ENCODE peak calls at places on chromosomes 6 and 20, in nine cellular contexts. J is A549, E is suprapubic skin, V is esophagus muscularis mucosa, N is GM12878, K is sigmoid colon, P is HepG2, B is K562, I is H1. Y is an unnamed sample.

GRCh38 chr20:2814587-2815051 is at the start of gene C20orf141:
- DNase-seq in J (peak), E (peak), V (no peak), N (no peak), K (no peak), P (no peak), B (peak), I (no peak), Y (peak)

GRCh38 chr6:72946766-72947165 is 278.5 kb downstream of the KHDC1L start:
- DNase-seq in J (no peak), E (no peak), V (no peak), N (no peak), K (no peak), P (peak), B (no peak), I (no peak), Y (no peak)

GRCh38 chr20:3687655-3688054 is 5.8 kb upstream of the ADAM33 start:
- DNase-seq in J (peak), E (no peak), V (no peak), N (no peak), K (no peak), P (peak), B (peak), I (no peak), Y (no peak)

GRCh38 chr20:20487811-20488210 is 119.9 kb downstream of the INSM1 start:
- DNase-seq in J (no peak), E (no peak), V (no peak), N (no peak), K (no peak), P (no peak), B (no peak), I (no peak), Y (no peak)

GRCh38 chr6:88683734-88684133 is 279.7 kb downstream of the RNGTT start:
- DNase-seq in J (no peak), E (no peak), V (no peak), N (no peak), K (no peak), P (no peak), B (no peak), I (no peak), Y (no peak)

GRCh38 chr6:47288245-47289090 is 21.2 kb downstream of the TNFRSF21 start:
- DNase-seq in J (no peak), E (no peak), V (peak), N (no peak), K (no peak), P (no peak), B (no peak), I (no peak), Y (no peak)

GRCh38 chr6:17289491-17290106 is 8.4 kb downstream of the RBM24 start:
- DNase-seq in J (no peak), E (no peak), V (no peak), N (no peak), K (peak), P (no peak), B (no peak), I (no peak), Y (peak)

GRCh38 chr6:157323924-157324276 is 581 bp upstream of the TMEM242 start:
- DNase-seq in J (peak), E (peak), V (peak), N (no peak), K (peak), P (peak), B (peak), I (peak), Y (peak)

GRCh38 chr6:111642463-111643158 is 36.9 kb upstream of the TRAF3IP2 start:
- DNase-seq in J (peak), E (no peak), V (no peak), N (peak), K (peak), P (peak), B (peak), I (peak), Y (peak)

GRCh38 chr6:26597389-26597766 is 625 bp downstream of the ABT1 start:
- DNase-seq in J (no peak), E (no peak), V (no peak), N (no peak), K (no peak), P (no peak), B (no peak), I (no peak), Y (no peak)

GRCh38 chr6:45493761-45494160 is 116.0 kb upstream of the SUPT3H start:
- DNase-seq in J (no peak), E (no peak), V (no peak), N (no peak), K (no peak), P (no peak), B (no peak), I (no peak), Y (no peak)

GRCh38 chr6:111411046-111411445 is 72.0 kb downstream of the REV3L start:
- DNase-seq in J (no peak), E (no peak), V (no peak), N (no peak), K (no peak), P (no peak), B (peak), I (no peak), Y (no peak)

GRCh38 chr6:134363323-134364039 is 45.6 kb upstream of the SGK1 start:
- DNase-seq in J (peak), E (no peak), V (no peak), N (no peak), K (no peak), P (no peak), B (peak), I (no peak), Y (no peak)

GRCh38 chr20:44582321-44583025 is at the start of gene PKIG:
- DNase-seq in J (no peak), E (no peak), V (no peak), N (no peak), K (peak), P (no peak), B (peak), I (no peak), Y (no peak)

GRCh38 chr6:133286765-133287164 is 45.6 kb downstream of the EYA4 start:
- DNase-seq in J (no peak), E (no peak), V (no peak), N (no peak), K (no peak), P (no peak), B (peak), I (no peak), Y (no peak)

GRCh38 chr20:63454729-63455567 is 17.5 kb downstream of the KCNQ2 start:
- DNase-seq in J (no peak), E (no peak), V (no peak), N (no peak), K (no peak), P (no peak), B (no peak), I (no peak), Y (no peak)

GRCh38 chr20:63085087-63085861 is 78.5 kb upstream of the BHLHE23 start:
- DNase-seq in J (no peak), E (peak), V (no peak), N (no peak), K (peak), P (no peak), B (no peak), I (peak), Y (no peak)

GRCh38 chr20:41654884-41655283 is 36.7 kb upstream of the CHD6 start:
- DNase-seq in J (no peak), E (no peak), V (no peak), N (no peak), K (no peak), P (no peak), B (peak), I (no peak), Y (no peak)

GRCh38 chr6:90039911-90040310 is 145.6 kb downstream of the GJA10 start:
- DNase-seq in J (no peak), E (no peak), V (no peak), N (no peak), K (no peak), P (no peak), B (no peak), I (no peak), Y (no peak)

GRCh38 chr6:107866606-107867301 is 42.6 kb upstream of the SCML4 start:
- DNase-seq in J (no peak), E (no peak), V (no peak), N (no peak), K (no peak), P (peak), B (peak), I (no peak), Y (no peak)

GRCh38 chr6:68919537-68919936 is 284.5 kb downstream of the ADGRB3 start:
- DNase-seq in J (no peak), E (no peak), V (no peak), N (no peak), K (no peak), P (no peak), B (no peak), I (no peak), Y (no peak)

GRCh38 chr6:44494011-44494501 is 106.5 kb downstream of the CDC5L start:
- DNase-seq in J (peak), E (no peak), V (no peak), N (no peak), K (no peak), P (peak), B (peak), I (no peak), Y (no peak)

GRCh38 chr6:37351027-37351426 is 2.8 kb upstream of the RNF8 start:
- DNase-seq in J (no peak), E (no peak), V (no peak), N (no peak), K (no peak), P (no peak), B (no peak), I (no peak), Y (no peak)

GRCh38 chr6:37357288-37357687 is 3.5 kb downstream of the RNF8 start:
- DNase-seq in J (no peak), E (no peak), V (no peak), N (no peak), K (no peak), P (no peak), B (no peak), I (no peak), Y (no peak)

GRCh38 chr6:37354526-37355384 is 972 bp downstream of the RNF8 start:
- DNase-seq in J (peak), E (peak), V (no peak), N (no peak), K (peak), P (no peak), B (peak), I (peak), Y (peak)

GRCh38 chr6:37352384-37352783 is 1.4 kb upstream of the RNF8 start:
- DNase-seq in J (no peak), E (no peak), V (no peak), N (no peak), K (no peak), P (no peak), B (no peak), I (no peak), Y (no peak)

GRCh38 chr6:37353761-37354525 is at the start of gene RNF8:
- DNase-seq in J (peak), E (peak), V (peak), N (peak), K (peak), P (peak), B (peak), I (peak), Y (peak)
- TF ChIP-seq POLR2A in J (peak), E (no peak), V (no peak), N (peak), K (no peak), P (peak), B (peak), I (peak), Y (peak)

DNA sequence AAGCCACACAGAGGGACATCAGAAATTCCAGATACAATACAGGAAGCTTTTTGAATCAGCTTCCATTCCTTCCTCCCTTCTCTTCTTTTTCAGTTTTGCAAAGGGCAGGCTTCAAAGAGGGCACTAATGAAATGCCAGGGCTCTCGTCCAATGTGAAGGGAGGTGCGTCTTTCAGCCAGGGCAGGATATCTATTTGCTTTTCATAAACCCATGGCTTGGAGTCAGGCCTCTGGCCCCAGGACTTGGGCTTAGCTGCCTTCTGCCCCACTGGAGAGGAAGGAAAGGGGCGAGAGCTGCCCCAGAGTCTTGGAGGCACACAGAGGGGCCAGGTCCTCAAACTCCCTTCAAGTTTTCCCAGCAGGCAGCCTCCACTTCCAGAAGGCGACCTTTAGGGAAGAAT is 235.0 kb downstream of the NRN1 start:
- DNase-seq in J (no peak), E (no peak), V (no peak), N (no peak), K (no peak), P (no peak), B (no peak), I (no peak), Y (no peak)
- TF ChIP-seq CTCF in J (no peak), E (no peak), V (no peak), N (no peak), K (no peak), P (no peak), B (no peak), I (no peak), Y (no peak)

GRCh38 chr6:119351005-119351394 is 1.4 kb upstream of the MAN1A1 start:
- DNase-seq in J (no peak), E (no peak), V (no peak), N (no peak), K (no peak), P (no peak), B (peak), I (no peak), Y (no peak)
- TF ChIP-seq EP300 in J (no peak), E (no peak), V (no peak), N (no peak), K (no peak), P (no peak), B (no peak), I (no peak), Y (no peak)

GRCh38 chr6:82062219-82062618 is 185.3 kb downstream of the IBTK start:
- DNase-seq in J (no peak), E (no peak), V (no peak), N (no peak), K (no peak), P (no peak), B (no peak), I (no peak), Y (no peak)

GRCh38 chr6:82072113-82072512 is 175.4 kb downstream of the IBTK start:
- DNase-seq in J (no peak), E (no peak), V (no peak), N (no peak), K (no peak), P (no peak), B (no peak), I (no peak), Y (no peak)

GRCh38 chr6:82068721-82069120 is 178.8 kb downstream of the IBTK start:
- DNase-seq in J (no peak), E (no peak), V (no peak), N (no peak), K (no peak), P (no peak), B (no peak), I (no peak), Y (no peak)

GRCh38 chr6:82066196-82066595 is 181.3 kb downstream of the IBTK start:
- DNase-seq in J (no peak), E (no peak), V (no peak), N (no peak), K (no peak), P (no peak), B (no peak), I (no peak), Y (no peak)

GRCh38 chr6:82067021-82067420 is 180.5 kb downstream of the IBTK start:
- DNase-seq in J (no peak), E (no peak), V (no peak), N (peak), K (no peak), P (no peak), B (no peak), I (no peak), Y (peak)
- TF ChIP-seq POLR2A in J (no peak), E (no peak), V (no peak), N (no peak), K (no peak), P (no peak), B (no peak), I (no peak), Y (no peak)

GRCh38 chr20:7090001-7090400 is 322.5 kb downstream of the BMP2 start:
- DNase-seq in J (no peak), E (no peak), V (no peak), N (no peak), K (no peak), P (no peak), B (no peak), I (no peak), Y (no peak)

GRCh38 chr20:7094438-7094997 is 327.0 kb downstream of the BMP2 start:
- DNase-seq in J (peak), E (no peak), V (no peak), N (no peak), K (no peak), P (peak), B (peak), I (peak), Y (peak)

GRCh38 chr20:7091655-7092054 is 324.2 kb downstream of the BMP2 start:
- DNase-seq in J (no peak), E (no peak), V (no peak), N (no peak), K (no peak), P (no peak), B (no peak), I (no peak), Y (no peak)

GRCh38 chr20:7087803-7088202 is 320.3 kb downstream of the BMP2 start:
- DNase-seq in J (no peak), E (no peak), V (no peak), N (no peak), K (no peak), P (no peak), B (no peak), I (no peak), Y (no peak)

DNA sequence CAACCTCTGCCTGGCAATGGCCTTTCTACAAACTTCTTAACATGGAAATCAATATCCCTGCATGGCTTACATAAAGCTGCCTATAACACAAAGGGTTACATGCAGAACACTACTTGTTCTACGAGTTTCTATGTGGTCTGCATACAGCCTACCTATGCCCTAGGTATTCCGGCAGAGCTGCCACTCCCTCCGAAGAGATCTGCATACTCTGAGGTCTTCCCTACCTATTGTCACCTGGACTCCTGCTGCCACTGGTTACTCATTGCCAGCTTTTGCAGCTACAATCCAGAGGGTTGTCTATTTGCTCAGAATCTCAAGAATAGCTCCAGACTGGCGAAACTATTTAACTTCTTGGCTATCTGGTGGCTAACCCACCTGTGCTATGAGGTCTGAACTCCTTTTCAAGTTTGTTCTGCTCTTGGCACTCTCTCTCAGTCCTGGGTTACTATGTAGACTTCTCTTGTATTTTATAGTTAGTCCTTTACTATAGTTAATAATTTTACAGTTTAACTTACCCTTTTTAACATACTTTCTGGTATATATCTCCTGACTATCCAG is 323.3 kb downstream of the BMP2 start:
- DNase-seq in J (no peak), E (no peak), V (no peak), N (no peak), K (no peak), P (no peak), B (no peak), I (no peak), Y (peak)
- TF ChIP-seq CTCF in J (no peak), E (no peak), V (no peak), N (no peak), K (no peak), P (no peak), B (no peak), I (no peak), Y (no peak)